ENCODE peak calls at places on chromosomes 7 and 10, in ten cellular contexts. K, V, U, W, C, H, D, Y, L and X are unnamed samples.
A peak's percentile ranks its signal among the peaks of the same experiment; 100 is the strongest.

GRCh38 chr10:113132651-113133088 is 182.6 kb downstream of the TCF7L2 start:
- DNase-seq in K (peak; percentile 87), V (no peak), U (peak; percentile 60), W (peak; percentile 45), C (no peak), H (no peak), D (no peak), Y (no peak), L (no peak), X (peak; percentile 86)

GRCh38 chr10:97812696-97813095 is 36.9 kb upstream of the GOLGA7B start:
- DNase-seq in K (no peak), V (no peak), U (no peak), W (no peak), C (peak; percentile 35), H (no peak), D (no peak), Y (no peak), L (no peak), X (no peak)

GRCh38 chr7:94647295-94647694 is 8.6 kb downstream of the SGCE start:
- DNase-seq in K (no peak), V (no peak), U (no peak), W (no peak), C (no peak), H (no peak), D (no peak), Y (no peak), L (no peak), X (no peak)

GRCh38 chr10:373015-373414 is 237.8 kb downstream of the ZMYND11 start:
- DNase-seq in K (no peak), V (no peak), U (peak; percentile 42), W (no peak), C (peak; percentile 49), H (no peak), D (peak; percentile 76), Y (no peak), L (no peak), X (peak; percentile 77)

GRCh38 chr7:151756076-151756731 is 120.7 kb downstream of the PRKAG2 start:
- DNase-seq in K (no peak), V (no peak), U (peak; percentile 72), W (no peak), C (no peak), H (no peak), D (peak; percentile 66), Y (no peak), L (no peak), X (peak; percentile 43)

GRCh38 chr10:98577578-98577977 is 130.8 kb upstream of the HPS1 start:
- DNase-seq in K (no peak), V (no peak), U (no peak), W (no peak), C (no peak), H (no peak), D (no peak), Y (no peak), L (no peak), X (no peak)

GRCh38 chr10:128735996-128736395 is 609.8 kb upstream of the MKI67 start:
- DNase-seq in K (no peak), V (no peak), U (no peak), W (no peak), C (no peak), H (no peak), D (no peak), Y (no peak), L (no peak), X (no peak)

GRCh38 chr7:36599645-36600313 is 124.5 kb downstream of the AOAH start:
- DNase-seq in K (no peak), V (no peak), U (no peak), W (no peak), C (no peak), H (no peak), D (no peak), Y (no peak), L (no peak), X (no peak)

GRCh38 chr10:99659868-99660366 is 608 bp downstream of the ENTPD7 start:
- DNase-seq in K (no peak), V (no peak), U (no peak), W (no peak), C (no peak), H (no peak), D (peak; percentile 10), Y (no peak), L (no peak), X (peak; percentile 6)

GRCh38 chr10:22103701-22104100 is 100.2 kb upstream of the DNAJC1 start:
- DNase-seq in K (peak; percentile 56), V (no peak), U (peak; percentile 7), W (no peak), C (peak; percentile 14), H (no peak), D (peak; percentile 47), Y (no peak), L (no peak), X (peak; percentile 8)

GRCh38 chr7:111485981-111486380 is 76.3 kb downstream of the IMMP2L start:
- DNase-seq in K (no peak), V (no peak), U (no peak), W (no peak), C (no peak), H (no peak), D (no peak), Y (no peak), L (no peak), X (no peak)
- H3K4me3 ChIP-seq in K (no peak overlapping the region), V (no peak overlapping the region), U (no peak overlapping the region), W (no peak overlapping the region), C (no peak overlapping the region), H (no peak overlapping the region), D (no peak overlapping the region), Y (no peak overlapping the region), L (no peak overlapping the region), X (no peak overlapping the region)

GRCh38 chr10:59018977-59019376 is 157.5 kb upstream of the PHYHIPL start:
- DNase-seq in K (no peak), V (no peak), U (peak; percentile 17), W (no peak), C (no peak), H (no peak), D (peak; percentile 10), Y (no peak), L (no peak), X (no peak)

GRCh38 chr10:59011972-59012632 is 164.3 kb upstream of the PHYHIPL start:
- DNase-seq in K (no peak), V (no peak), U (no peak), W (no peak), C (no peak), H (no peak), D (no peak), Y (no peak), L (no peak), X (no peak)

GRCh38 chr10:59012839-59013238 is 163.6 kb upstream of the PHYHIPL start:
- DNase-seq in K (no peak), V (no peak), U (no peak), W (no peak), C (no peak), H (no peak), D (no peak), Y (no peak), L (no peak), X (no peak)

GRCh38 chr10:59019603-59020002 is 156.8 kb upstream of the PHYHIPL start:
- DNase-seq in K (no peak), V (no peak), U (peak; percentile 23), W (peak; percentile 21), C (no peak), H (no peak), D (peak; percentile 37), Y (no peak), L (no peak), X (peak; percentile 3)

DNA sequence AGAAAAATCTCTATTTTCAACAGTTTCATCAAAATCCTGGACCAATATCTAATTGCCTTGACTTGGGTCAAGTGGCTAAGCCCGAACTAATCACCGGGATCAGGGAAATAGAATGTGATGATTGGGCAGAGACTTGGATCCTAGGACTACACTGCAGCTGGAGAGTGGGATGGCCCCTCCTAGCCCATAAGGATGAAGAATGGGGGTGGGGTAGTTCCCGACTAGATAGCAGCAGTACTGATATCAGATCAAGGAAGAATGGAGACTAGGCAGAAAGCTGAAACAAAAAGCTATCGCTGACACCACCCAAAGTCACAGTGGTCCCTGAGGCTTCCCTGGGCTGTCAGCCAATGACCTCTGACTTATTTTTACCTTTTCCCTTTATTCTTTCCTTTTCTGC is 160.4 kb upstream of the PHYHIPL start:
- DNase-seq in K (no peak), V (no peak), U (no peak), W (no peak), C (no peak), H (no peak), D (no peak), Y (no peak), L (no peak), X (no peak)
- H3K4me3 ChIP-seq in K (no peak overlapping the region), V (no peak overlapping the region), U (no peak overlapping the region), W (no peak overlapping the region), C (no peak overlapping the region), H (no peak overlapping the region), D (no peak overlapping the region), Y (no peak overlapping the region), L (no peak overlapping the region), X (no peak overlapping the region)

GRCh38 chr10:132514841-132515521 is 22.6 kb upstream of the INPP5A start:
- DNase-seq in K (peak; percentile 66), V (no peak), U (no peak), W (no peak), C (no peak), H (no peak), D (no peak), Y (no peak), L (no peak), X (no peak)
- H3K4me3 ChIP-seq in K (no peak overlapping the region), V (no peak overlapping the region), U (no peak overlapping the region), W (no peak overlapping the region), C (no peak overlapping the region), H (no peak overlapping the region), D (no peak overlapping the region), Y (no peak overlapping the region), L (no peak overlapping the region), X (no peak overlapping the region)

GRCh38 chr7:105876091-105876963 is at the start of gene ATXN7L1:
- DNase-seq in K (peak; percentile 97), V (peak; percentile 75), U (peak; percentile 98), W (peak; percentile 95), C (peak; percentile 96), H (peak; percentile 97), D (peak; percentile 99), Y (peak; percentile 94), L (peak; percentile 74), X (peak; percentile 98)

GRCh38 chr7:105878746-105879605 is 2.6 kb upstream of the ATXN7L1 start:
- DNase-seq in K (peak; percentile 55), V (no peak), U (no peak), W (no peak), C (no peak), H (no peak), D (no peak), Y (no peak), L (no peak), X (no peak)

GRCh38 chr7:105876964-105877601 is 684 bp upstream of the ATXN7L1 start:
- DNase-seq in K (peak; percentile 83), V (no peak), U (peak; percentile 55), W (peak; percentile 51), C (peak; percentile 68), H (peak; percentile 61), D (peak; percentile 37), Y (peak; percentile 39), L (no peak), X (peak; percentile 51)

GRCh38 chr7:105879782-105880181 is 3.4 kb upstream of the ATXN7L1 start:
- DNase-seq in K (no peak), V (no peak), U (no peak), W (no peak), C (no peak), H (no peak), D (no peak), Y (no peak), L (no peak), X (no peak)

DNA sequence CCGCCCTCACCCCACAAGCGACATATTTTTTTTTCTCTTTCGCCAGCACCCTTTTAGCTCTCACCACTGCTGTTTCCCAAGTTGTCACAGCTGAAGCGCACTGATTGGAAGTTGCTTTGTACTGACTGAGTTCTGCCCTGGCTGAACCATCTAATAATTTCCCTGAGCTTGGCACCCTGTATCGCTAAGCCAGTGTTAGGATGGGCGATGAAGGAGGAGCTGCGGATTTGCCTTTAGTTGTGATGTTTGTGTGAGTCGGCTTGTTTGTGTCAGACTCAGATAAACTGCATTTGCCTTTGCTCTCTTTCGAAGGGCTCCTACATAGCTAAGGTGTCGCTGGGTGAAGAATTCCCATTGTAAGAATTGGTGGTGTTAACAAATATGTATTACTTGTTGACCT is 1.3 kb upstream of the ATXN7L1 start:
- DNase-seq in K (peak; percentile 47), V (no peak), U (peak; percentile 22), W (no peak), C (no peak), H (no peak), D (no peak), Y (no peak), L (no peak), X (peak; percentile 14)
- H3K4me3 ChIP-seq in K (peak overlapping the region; percentile 82), V (peak overlapping the region; percentile 95), U (peak overlapping the region; percentile 79), W (no peak overlapping the region), C (peak overlapping the region; percentile 84), H (no peak overlapping the region), D (no peak overlapping the region), Y (peak overlapping the region; percentile 81), L (no peak overlapping the region), X (peak overlapping the region; percentile 77)